ENCODE peak calls at places on chromosomes 7 and 10, in six cellular contexts. T, I, S, Y, A and P are unnamed samples.

GRCh38 chr10:25556457-25556856 is 377.6 kb upstream of the MYO3A start:
- DNase-seq in S (no peak), I (no peak), Y (no peak), A (no peak), T (no peak), P (peak)

GRCh38 chr7:131507592-131508331 is 48.7 kb downstream of the PODXL start:
- DNase-seq in T (peak), Y (peak), I (peak), A (peak), S (peak), P (no peak)

GRCh38 chr10:78948616-78949015 is 120.2 kb upstream of the ZMIZ1 start:
- DNase-seq in T (no peak), A (no peak), Y (no peak), I (no peak), S (no peak), P (no peak)

GRCh38 chr10:121722665-121723064 is 124.4 kb upstream of the FGFR2 start:
- DNase-seq in S (no peak), I (peak), A (no peak), T (no peak), Y (no peak), P (no peak)

GRCh38 chr7:30430300-30430699 is 48.3 kb downstream of the NOD1 start:
- DNase-seq in A (peak), Y (no peak), I (no peak), T (no peak), S (no peak), P (no peak)

GRCh38 chr10:72337039-72337629 is 17.6 kb downstream of the DNAJB12 start:
- DNase-seq in A (peak), S (no peak), T (no peak), I (peak), Y (peak), P (no peak)

GRCh38 chr7:1361756-1362125 is 97.5 kb downstream of the MICALL2 start:
- DNase-seq in S (no peak), A (peak), Y (no peak), T (no peak), I (no peak), P (no peak)

GRCh38 chr7:130683026-130683425 is 3.3 kb downstream of the TSGA13 start:
- DNase-seq in Y (no peak), A (no peak), I (peak), S (no peak), T (no peak), P (no peak)

DNA sequence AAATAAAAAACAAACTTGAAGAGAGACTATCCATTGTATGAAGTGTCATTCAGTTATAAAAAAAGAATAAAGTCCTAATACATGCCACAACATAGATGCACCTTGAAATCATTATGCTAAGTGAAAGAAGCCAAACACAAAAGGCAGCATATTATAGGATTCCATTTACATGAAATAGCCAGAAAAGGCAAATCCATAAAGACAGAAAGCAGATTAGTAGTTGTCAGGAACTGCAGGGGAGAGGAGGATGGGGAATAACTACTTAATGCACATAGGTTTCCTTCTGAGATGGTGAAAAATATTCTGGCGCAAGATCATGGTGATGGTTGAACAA is 6.6 kb upstream of the PON1 start:
- DNase-seq in S (no peak), T (no peak), A (no peak), Y (no peak), I (no peak), P (no peak)
- H3K4me3 ChIP-seq in S (no peak), T (no peak), A (peak), Y (no peak), I (no peak), P (peak)

GRCh38 chr10:131906269-131906639 is 5.4 kb downstream of the PPP2R2D start:
- DNase-seq in I (no peak), T (no peak), A (no peak), S (no peak), Y (no peak), P (no peak)

GRCh38 chr10:131909929-131910328 is 9.1 kb downstream of the PPP2R2D start:
- DNase-seq in S (no peak), T (no peak), A (peak), I (no peak), Y (no peak), P (no peak)

GRCh38 chr10:131909014-131909808 is 8.4 kb downstream of the PPP2R2D start:
- DNase-seq in S (no peak), I (no peak), A (peak), T (no peak), Y (no peak), P (no peak)

GRCh38 chr10:131907679-131908078 is 6.9 kb downstream of the PPP2R2D start:
- DNase-seq in S (no peak), I (no peak), T (no peak), Y (no peak), A (peak), P (no peak)

GRCh38 chr10:131908151-131908550 is 7.3 kb downstream of the PPP2R2D start:
- DNase-seq in A (peak), Y (no peak), I (no peak), S (no peak), T (no peak), P (no peak)
- H3K4me3 ChIP-seq in A (no peak), Y (no peak), I (no peak), S (no peak), T (no peak), P (no peak)

DNA sequence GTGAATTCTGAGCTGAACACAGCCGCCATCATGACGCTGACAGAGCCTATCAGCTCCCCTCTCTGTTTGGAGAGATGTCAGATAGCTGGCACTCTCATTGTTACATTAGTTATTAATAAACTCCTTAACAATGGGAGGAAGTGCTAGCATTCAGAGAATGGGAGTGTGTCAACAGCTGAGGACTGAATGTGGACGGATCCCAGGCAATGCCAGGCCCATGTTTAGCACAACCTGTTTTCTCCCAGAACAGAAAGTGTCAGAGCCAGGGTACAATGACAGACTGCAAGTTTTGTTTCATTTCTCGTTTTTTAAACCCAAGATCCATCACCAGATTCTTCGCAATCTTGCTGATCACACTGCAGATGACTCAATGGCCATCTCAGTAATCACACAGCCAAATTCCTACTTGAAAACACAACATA is 99.6 kb downstream of the PRPF18 start:
- DNase-seq in S (no peak), Y (no peak), A (no peak), T (no peak), I (no peak), P (no peak)
- H3K4me3 ChIP-seq in S (no peak), Y (no peak), A (no peak), T (no peak), I (no peak), P (no peak)

GRCh38 chr7:82343-83155 is 109.8 kb upstream of the FAM20C start:
- DNase-seq in Y (no peak), S (no peak), T (no peak), A (peak), I (no peak), P (no peak)
- H3K4me3 ChIP-seq in Y (no peak), S (no peak), T (no peak), A (no peak), I (no peak), P (no peak)

GRCh38 chr7:5425507-5426225 is 2.0 kb upstream of the TNRC18 start:
- DNase-seq in A (peak), T (peak), I (peak), S (peak), Y (peak), P (no peak)

GRCh38 chr7:5426226-5426475 is 2.5 kb upstream of the TNRC18 start:
- DNase-seq in Y (peak), I (peak), T (no peak), A (no peak), S (no peak), P (no peak)

GRCh38 chr7:5423844-5424688 is 432 bp upstream of the TNRC18 start:
- DNase-seq in T (peak), A (peak), I (peak), S (peak), Y (peak), P (peak)

GRCh38 chr7:5423272-5423843 is at the start of gene TNRC18:
- DNase-seq in T (no peak), Y (no peak), I (no peak), S (no peak), A (peak), P (no peak)

GRCh38 chr7:5424689-5425506 is 1.3 kb upstream of the TNRC18 start:
- DNase-seq in S (no peak), T (no peak), A (peak), I (peak), Y (peak), P (no peak)
- H3K4me3 ChIP-seq in S (peak), T (peak), A (peak), I (peak), Y (peak), P (peak)

GRCh38 chr10:59654007-59654406 is 55.6 kb downstream of the SLC16A9 start:
- DNase-seq in I (no peak), A (no peak), T (no peak), Y (no peak), S (no peak), P (no peak)
- H3K4me3 ChIP-seq in I (no peak), A (no peak), T (no peak), Y (no peak), S (no peak), P (no peak)

GRCh38 chr10:34327184-34327583 is 487.9 kb downstream of the PARD3 start:
- DNase-seq in T (no peak), A (no peak), Y (no peak), I (no peak), S (no peak), P (no peak)
- H3K4me3 ChIP-seq in T (no peak), A (no peak), Y (no peak), I (no peak), S (no peak), P (no peak)

GRCh38 chr7:155456517-155456771 is 1.5 kb upstream of the EN2 start:
- DNase-seq in A (no peak), I (no peak), Y (no peak), S (no peak), T (no peak), P (no peak)

GRCh38 chr7:155458317-155459132 is 596 bp downstream of the EN2 start:
- DNase-seq in Y (no peak), T (no peak), S (no peak), A (no peak), I (no peak), P (no peak)

GRCh38 chr7:155457544-155458316 is at the start of gene EN2:
- DNase-seq in S (no peak), A (no peak), I (no peak), T (no peak), Y (no peak), P (no peak)

GRCh38 chr7:155455776-155456516 is 2.0 kb upstream of the EN2 start:
- DNase-seq in I (no peak), S (no peak), Y (no peak), T (no peak), A (no peak), P (no peak)

DNA sequence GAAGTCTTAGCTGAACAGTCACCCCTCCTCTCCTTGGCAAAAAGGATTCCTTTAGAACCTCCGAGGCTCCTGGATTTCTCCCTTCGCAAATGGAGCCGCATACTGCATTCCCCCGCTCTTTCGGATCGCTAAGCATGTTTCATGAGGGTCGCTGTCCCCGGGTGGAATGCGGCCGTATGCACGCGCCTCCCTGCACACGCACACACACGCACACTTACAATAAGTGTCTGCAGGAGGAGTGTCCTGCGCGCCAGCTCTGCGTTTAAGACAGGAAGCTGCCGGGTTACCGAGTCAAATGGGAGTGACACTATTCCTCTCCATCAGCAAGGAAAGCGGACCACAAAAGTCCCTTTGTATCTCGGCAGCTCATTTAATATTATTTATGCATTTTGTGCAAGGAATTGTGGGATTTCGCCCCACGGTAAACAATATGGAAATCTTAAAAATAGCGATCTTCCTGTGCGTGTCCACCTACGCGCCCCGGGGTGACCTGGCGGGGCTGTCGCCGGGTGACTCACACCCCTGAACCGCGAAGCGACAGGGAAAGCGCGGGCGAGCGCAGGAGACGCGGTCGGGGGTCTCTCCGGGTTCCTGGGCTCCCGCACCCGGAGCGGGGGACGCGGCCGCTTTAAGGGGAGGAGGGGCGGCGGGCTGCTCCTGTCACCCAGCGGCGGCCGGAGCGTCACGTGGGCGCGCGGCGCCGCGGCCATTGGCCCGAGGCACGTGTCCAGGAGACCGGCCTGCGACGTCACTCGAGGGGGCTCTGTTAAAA is 971 bp upstream of the EN2 start:
- DNase-seq in A (peak), S (peak), T (no peak), I (peak), Y (peak), P (no peak)
- H3K4me3 ChIP-seq in A (peak), S (peak), T (peak), I (peak), Y (peak), P (peak)